ENCODE peak calls at places on chromosome 7, in four cellular contexts. G is HT1080, D is fibroblast of gingiva, J is GM12878. E is an unnamed sample.

GRCh38 chr7:3979956-3980643 is 679.0 kb downstream of the SDK1 start:
- DNase-seq in G (peak; percentile 42), D (no peak), J (no peak), E (no peak)

GRCh38 chr7:30549933-30550493 is 44.7 kb upstream of the GARS1 start:
- DNase-seq in J (no peak), G (peak; percentile 55), D (no peak), E (peak; percentile 33)

GRCh38 chr7:128830231-128831177 is at the start of gene FLNC:
- DNase-seq in D (peak; percentile 57), G (peak; percentile 15), J (no peak), E (peak; percentile 50)

GRCh38 chr7:3210531-3210930 is 90.5 kb upstream of the SDK1 start:
- DNase-seq in G (no peak), J (no peak), D (no peak), E (no peak)

GRCh38 chr7:54426406-54426805 is 115.8 kb upstream of the VSTM2A start:
- DNase-seq in D (no peak), G (no peak), J (no peak), E (no peak)

GRCh38 chr7:149729983-149730801 is 43.2 kb downstream of the ZNF467 start:
- DNase-seq in D (no peak), J (no peak), G (no peak), E (no peak)

GRCh38 chr7:80284848-80285247 is 150.2 kb downstream of the GNAI1 start:
- DNase-seq in J (no peak), D (peak; percentile 86), G (peak; percentile 57), E (peak; percentile 39)

GRCh38 chr7:137091396-137091795 is 222.9 kb downstream of the CHRM2 start:
- DNase-seq in G (peak; percentile 34), J (no peak), D (no peak), E (no peak)

GRCh38 chr7:132183822-132184380 is 392.4 kb downstream of the PLXNA4 start:
- DNase-seq in G (no peak), J (no peak), D (no peak), E (no peak)

GRCh38 chr7:158863611-158864506 is 7.5 kb downstream of the DYNC2I1 start:
- DNase-seq in J (peak; percentile 33), G (peak; percentile 42), D (peak; percentile 81), E (peak; percentile 92)

GRCh38 chr7:19333706-19334105 is 188.5 kb upstream of the FERD3L start:
- DNase-seq in G (no peak), J (no peak), D (no peak), E (no peak)

GRCh38 chr7:77388055-77388454 is 28.1 kb downstream of the GSAP start:
- DNase-seq in G (no peak), D (no peak), J (no peak), E (no peak)

GRCh38 chr7:31333301-31333700 is 7.2 kb downstream of the NEUROD6 start:
- DNase-seq in D (no peak), J (no peak), G (no peak), E (no peak)

GRCh38 chr7:78218051-78218450 is 419.5 kb downstream of the PHTF2 start:
- DNase-seq in J (no peak), D (no peak), G (peak; percentile 44), E (peak; percentile 59)

GRCh38 chr7:2738766-2739549 is 51.0 kb downstream of the AMZ1 start:
- DNase-seq in J (no peak), D (no peak), G (no peak), E (no peak)

GRCh38 chr7:12549106-12549505 is 21.4 kb upstream of the SCIN start:
- DNase-seq in J (no peak), D (peak; percentile 53), G (peak; percentile 64), E (peak; percentile 72)

GRCh38 chr7:108328174-108328651 is 128.0 kb downstream of the NRCAM start:
- DNase-seq in J (peak; percentile 36), G (no peak), D (no peak), E (no peak)